ENCODE peak calls at places on chromosome 18, in five cellular contexts. A is Calu3, C is type B pancreatic cell, Z is body of pancreas, I is HFFc6. P is an unnamed sample.

GRCh38 chr18:62928316-62928715 is 213.0 kb downstream of the PHLPP1 start:
- DNase-seq in Z (no peak), I (peak), A (no peak), C (no peak), P (no peak)

GRCh38 chr18:39198376-39198775 is 1632.8 kb upstream of the CELF4 start:
- DNase-seq in Z (no peak), C (no peak), I (no peak), A (peak), P (no peak)

GRCh38 chr18:10377956-10378355 is 76.5 kb upstream of the APCDD1 start:
- DNase-seq in C (no peak), A (no peak), I (peak), Z (no peak), P (no peak)

GRCh38 chr18:35077937-35078336 is 36.7 kb downstream of the MAPRE2 start:
- DNase-seq in Z (no peak), C (no peak), I (no peak), A (no peak), P (no peak)

GRCh38 chr18:37471619-37472018 is 94.0 kb downstream of the CELF4 start:
- DNase-seq in Z (no peak), I (no peak), C (no peak), A (no peak), P (no peak)

GRCh38 chr18:48639772-48640432 is 101.1 kb downstream of the CTIF start:
- DNase-seq in C (no peak), A (no peak), Z (no peak), I (no peak), P (peak)

GRCh38 chr18:6752200-6752873 is 22.8 kb downstream of the ARHGAP28 start:
- DNase-seq in I (peak), C (no peak), Z (peak), A (no peak), P (peak)

GRCh38 chr18:58670561-58671121 is 624 bp upstream of the MALT1 start:
- DNase-seq in C (no peak), A (peak), Z (no peak), I (no peak), P (no peak)

GRCh38 chr18:60981651-60982050 is 351.6 kb upstream of the CDH20 start:
- DNase-seq in A (no peak), C (no peak), I (no peak), Z (no peak), P (no peak)

GRCh38 chr18:79599503-79599931 is 80.1 kb upstream of the CTDP1 start:
- DNase-seq in C (no peak), I (peak), A (no peak), Z (no peak), P (no peak)

GRCh38 chr18:23115683-23116096 is 19.6 kb upstream of the CABLES1 start:
- DNase-seq in Z (peak), C (no peak), I (peak), A (peak), P (no peak)

GRCh38 chr18:69490072-69490471 is 89.4 kb downstream of the DOK6 start:
- DNase-seq in C (no peak), A (no peak), Z (no peak), I (no peak), P (no peak)

GRCh38 chr18:59437851-59438250 is 78.8 kb upstream of the LMAN1 start:
- DNase-seq in A (no peak), C (no peak), Z (no peak), I (no peak), P (no peak)

GRCh38 chr18:38886852-38887670 is 1321.5 kb upstream of the CELF4 start:
- DNase-seq in A (no peak), I (no peak), Z (no peak), C (no peak), P (no peak)

GRCh38 chr18:61448316-61448715 is 115.1 kb downstream of the CDH20 start:
- DNase-seq in I (no peak), Z (no peak), C (no peak), A (no peak), P (no peak)

GRCh38 chr18:65610939-65611338 is 139.9 kb upstream of the CDH7 start:
- DNase-seq in C (no peak), I (no peak), Z (no peak), A (no peak), P (no peak)

GRCh38 chr18:5488844-5489243 is 55.0 kb downstream of the EPB41L3 start:
- DNase-seq in C (no peak), I (no peak), Z (no peak), A (no peak), P (no peak)

GRCh38 chr18:46556590-46557206 is 100.3 kb downstream of the LOXHD1 start:
- DNase-seq in A (no peak), C (no peak), I (no peak), Z (no peak), P (no peak)

GRCh38 chr18:11412790-11413189 is 196.6 kb upstream of the SLC35G4 start:
- DNase-seq in C (no peak), I (no peak), Z (no peak), A (no peak), P (no peak)

GRCh38 chr18:9823805-9824473 is 61.8 kb upstream of the TXNDC2 start:
- DNase-seq in C (no peak), I (peak), A (no peak), Z (no peak), P (no peak)

GRCh38 chr18:77009675-77010074 is 122.9 kb downstream of the MBP start:
- DNase-seq in A (no peak), I (no peak), C (no peak), Z (no peak), P (no peak)

GRCh38 chr18:45066868-45067267 is 386.2 kb downstream of the SETBP1 start:
- DNase-seq in A (no peak), Z (peak), I (no peak), C (no peak), P (no peak)

GRCh38 chr18:57630002-57630758 is 8.5 kb upstream of the NARS1 start:
- DNase-seq in I (peak), C (peak), Z (peak), A (peak), P (peak)
- TF ChIP-seq CTCF in I (peak), C (peak), Z (peak), A (peak), P (peak)

GRCh38 chr18:36427831-36428230 is 130.3 kb downstream of the FHOD3 start:
- DNase-seq in A (no peak), Z (no peak), I (no peak), C (no peak), P (no peak)

GRCh38 chr18:36427369-36427768 is 129.9 kb downstream of the FHOD3 start:
- DNase-seq in Z (no peak), A (no peak), I (peak), C (no peak), P (no peak)

GRCh38 chr18:36428431-36429029 is 131.0 kb downstream of the FHOD3 start:
- DNase-seq in C (no peak), Z (no peak), A (no peak), I (no peak), P (no peak)

GRCh38 chr18:36420826-36421225 is 123.3 kb downstream of the FHOD3 start:
- DNase-seq in I (no peak), A (no peak), Z (no peak), C (no peak), P (no peak)

GRCh38 chr18:36424741-36425142 is 127.2 kb downstream of the FHOD3 start:
- DNase-seq in C (no peak), Z (no peak), I (no peak), A (peak), P (no peak)
- TF ChIP-seq CTCF in C (peak), Z (no peak), I (peak), A (no peak), P (no peak)

GRCh38 chr18:33761363-33761762 is 183.3 kb downstream of the ASXL3 start:
- DNase-seq in I (no peak), C (no peak), A (peak), Z (peak), P (no peak)
- TF ChIP-seq CTCF in I (peak), C (peak), A (no peak), Z (no peak), P (peak)

DNA sequence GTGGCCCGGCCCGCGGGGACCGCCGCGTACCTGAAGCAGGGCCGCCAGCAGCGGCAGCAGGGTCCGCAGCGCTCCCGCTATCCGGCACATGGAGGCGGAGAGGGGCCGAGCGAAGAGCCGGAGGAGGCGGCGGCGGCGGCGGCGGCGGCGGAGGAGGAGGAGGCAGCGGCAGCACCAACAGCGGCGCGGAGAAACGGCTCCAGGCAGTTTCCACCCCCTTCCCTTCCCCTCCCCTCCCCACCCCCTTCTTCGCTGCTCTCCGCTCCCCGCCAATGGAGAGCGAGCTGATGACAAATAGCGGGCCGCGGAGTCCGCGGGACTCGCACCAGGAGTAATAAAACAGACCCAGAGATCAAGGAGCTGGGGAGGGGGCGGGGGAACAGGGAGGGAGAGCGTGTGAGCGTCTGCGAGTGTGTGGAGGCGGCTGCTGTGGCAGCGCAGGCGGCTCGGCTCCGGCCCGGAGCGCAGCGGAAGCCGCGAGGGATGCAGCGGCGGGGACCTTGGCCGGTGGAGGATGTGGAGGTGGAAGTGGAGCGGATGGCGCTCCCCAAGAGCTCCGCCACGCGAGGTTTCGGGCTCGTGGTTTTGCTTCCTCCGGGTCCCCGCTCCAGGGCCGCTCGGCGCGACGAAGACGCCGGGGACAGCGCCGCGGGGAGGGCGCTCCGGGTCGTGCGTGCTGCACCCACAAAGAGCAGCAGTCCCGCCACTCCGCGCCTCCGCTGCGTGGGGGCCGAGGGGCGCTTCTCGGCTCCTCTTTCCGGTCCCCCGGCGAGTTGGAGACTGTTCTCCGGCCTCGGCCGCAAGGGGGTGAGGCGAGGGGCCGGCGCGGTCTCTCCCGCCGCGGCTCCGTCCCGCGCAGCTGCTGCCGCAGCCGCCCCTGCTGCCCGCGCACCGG is at the start of gene CDH2:
- DNase-seq in Z (no peak), I (peak), C (peak), A (no peak), P (peak)
- TF ChIP-seq CTCF in Z (no peak), I (peak), C (peak), A (no peak), P (peak)

GRCh38 chr18:12637901-12638633 is 19.8 kb downstream of the SPIRE1 start:
- DNase-seq in I (peak), Z (no peak), C (no peak), A (no peak), P (no peak)

GRCh38 chr18:12640881-12641200 is 17.1 kb downstream of the SPIRE1 start:
- DNase-seq in A (no peak), Z (no peak), C (no peak), I (no peak), P (no peak)

GRCh38 chr18:12637393-12637792 is 20.5 kb downstream of the SPIRE1 start:
- DNase-seq in I (no peak), C (no peak), Z (no peak), A (no peak), P (no peak)

GRCh38 chr18:12638634-12639124 is 19.2 kb downstream of the SPIRE1 start:
- DNase-seq in A (no peak), C (no peak), I (no peak), Z (no peak), P (no peak)

DNA sequence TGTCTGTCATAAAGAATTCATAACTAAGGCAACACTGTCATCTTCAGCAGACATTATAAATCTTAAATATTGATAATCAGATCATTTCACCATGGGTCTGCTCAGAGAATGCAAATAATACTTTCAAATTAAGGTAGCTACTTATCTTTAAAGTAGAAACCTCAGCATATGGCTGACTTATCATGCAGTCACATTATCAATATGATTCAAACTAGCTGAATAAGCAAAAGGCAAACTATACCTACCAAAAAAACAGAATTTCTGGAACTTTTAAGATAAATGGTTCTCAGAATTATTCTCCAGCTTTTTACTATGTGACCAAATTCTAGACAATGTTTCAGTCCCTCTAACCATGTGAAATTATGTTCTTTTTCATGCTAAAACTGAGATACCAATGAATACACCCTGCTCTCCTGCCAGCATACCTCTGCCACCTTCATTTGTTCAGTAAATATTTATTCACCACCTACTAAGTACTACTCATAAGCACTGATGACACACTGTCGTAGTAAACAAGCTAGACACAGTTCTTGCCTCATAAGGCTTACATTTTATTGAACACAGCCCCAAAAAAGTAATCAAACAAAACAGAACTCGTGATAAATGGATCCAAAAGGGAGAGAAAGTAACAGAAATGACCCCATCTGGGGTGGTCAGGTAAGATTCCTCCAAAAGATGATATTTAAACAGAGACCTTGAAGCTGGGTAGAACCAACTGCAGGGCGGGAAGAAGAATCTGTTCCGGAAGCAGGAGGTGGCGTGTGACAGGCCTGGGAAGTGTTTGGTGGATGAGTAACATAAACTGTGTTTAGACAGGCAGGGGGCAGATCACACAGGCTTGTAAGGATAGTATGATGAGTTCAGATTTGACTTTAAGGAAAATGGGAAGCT is 17.7 kb downstream of the SPIRE1 start:
- DNase-seq in C (no peak), A (no peak), I (peak), Z (no peak), P (no peak)
- TF ChIP-seq CTCF in C (no peak), A (no peak), I (no peak), Z (no peak), P (no peak)